ENCODE peak calls at places on chromosomes 11 and 22, in four cellular contexts. Y, E, F and R are unnamed samples.

GRCh38 chr11:113873241-113873626 is 2.1 kb downstream of the USP28 start:
- DNase-seq in Y (no peak), E (no peak), F (no peak), R (no peak)

GRCh38 chr11:61700221-61700620 is 20.0 kb downstream of the DAGLA start:
- DNase-seq in E (no peak), Y (no peak), F (no peak), R (no peak)

GRCh38 chr22:46052331-46052771 is 75.4 kb upstream of the WNT7B start:
- DNase-seq in Y (no peak), F (no peak), E (no peak), R (no peak)

GRCh38 chr11:1623716-1624115 is 1.8 kb upstream of the KRTAP5-4 start:
- DNase-seq in E (no peak), F (no peak), Y (no peak), R (no peak)

GRCh38 chr11:112797653-112798293 is 163.4 kb upstream of the NCAM1 start:
- DNase-seq in E (no peak), Y (no peak), F (peak), R (peak)

GRCh38 chr11:57639321-57640067 is 10.2 kb downstream of the YPEL4 start:
- DNase-seq in E (peak), Y (no peak), F (no peak), R (peak)

GRCh38 chr11:125170406-125171031 is 6.0 kb downstream of the PKNOX2 start:
- DNase-seq in F (no peak), Y (peak), E (no peak), R (no peak)

GRCh38 chr22:27151407-27151806 is 494.0 kb downstream of the MIAT start:
- DNase-seq in E (no peak), F (no peak), Y (no peak), R (no peak)

GRCh38 chr22:30422481-30423295 is 2.9 kb upstream of the MTFP1 start:
- DNase-seq in E (no peak), Y (peak), F (no peak), R (peak)

GRCh38 chr11:62577046-62577708 is 3.5 kb upstream of the EEF1G start:
- DNase-seq in Y (no peak), E (no peak), F (no peak), R (no peak)

GRCh38 chr11:19110290-19110689 is 6.7 kb upstream of the ZDHHC13 start:
- DNase-seq in E (no peak), Y (no peak), F (no peak), R (no peak)

GRCh38 chr22:43826142-43827093 is 14.3 kb upstream of the EFCAB6 start:
- DNase-seq in F (peak), Y (no peak), E (no peak), R (no peak)

GRCh38 chr11:46693597-46694012 is 6.8 kb downstream of the ARHGAP1 start:
- DNase-seq in E (no peak), Y (no peak), F (no peak), R (no peak)

GRCh38 chr11:61978703-61979661 is 11.5 kb upstream of the FTH1 start:
- DNase-seq in E (no peak), F (no peak), Y (no peak), R (no peak)

GRCh38 chr22:50293441-50294318 is 13.8 kb downstream of the PLXNB2 start:
- DNase-seq in Y (no peak), E (peak), F (peak), R (peak)
- TF ChIP-seq CTCF in Y (no peak), E (no peak), F (no peak), R (no peak)

DNA sequence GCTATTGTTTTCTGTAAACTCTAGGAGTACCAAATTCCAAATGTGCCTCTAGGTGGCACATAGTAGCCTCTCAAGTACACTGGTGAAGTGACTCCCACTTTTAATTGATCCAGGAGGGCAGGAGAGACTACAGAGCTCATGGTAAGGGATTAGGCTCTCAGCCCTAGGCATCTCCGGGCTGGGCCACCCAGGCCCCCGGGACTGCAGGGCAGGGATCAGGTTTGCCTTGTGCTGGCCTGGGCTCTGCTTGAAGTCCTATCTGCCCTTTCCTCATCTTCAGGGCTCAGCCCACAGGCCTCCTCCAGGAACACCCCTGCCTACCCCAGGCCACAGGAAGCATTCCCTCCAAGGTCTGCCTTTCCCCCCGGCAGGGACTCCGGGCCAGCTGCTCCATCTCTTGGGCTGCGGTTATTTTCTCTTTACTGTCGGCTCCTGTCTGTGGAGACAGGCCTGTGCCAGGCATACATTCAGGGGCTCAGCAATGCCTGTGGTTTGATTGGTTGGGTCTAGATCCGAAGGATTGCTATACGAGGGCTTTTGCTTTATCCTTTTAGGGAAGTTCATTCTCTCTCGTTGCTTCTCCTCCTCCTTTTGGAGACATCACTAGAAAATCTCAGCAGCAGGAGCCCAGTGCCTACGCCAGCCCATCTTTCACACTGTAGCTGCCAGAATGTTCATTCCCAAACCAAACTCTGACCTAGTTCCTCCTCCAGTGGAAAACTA is 32.8 kb downstream of the PARVA start:
- DNase-seq in F (no peak), E (no peak), Y (no peak), R (no peak)
- TF ChIP-seq CTCF in F (no peak), E (peak), Y (no peak), R (no peak)

DNA sequence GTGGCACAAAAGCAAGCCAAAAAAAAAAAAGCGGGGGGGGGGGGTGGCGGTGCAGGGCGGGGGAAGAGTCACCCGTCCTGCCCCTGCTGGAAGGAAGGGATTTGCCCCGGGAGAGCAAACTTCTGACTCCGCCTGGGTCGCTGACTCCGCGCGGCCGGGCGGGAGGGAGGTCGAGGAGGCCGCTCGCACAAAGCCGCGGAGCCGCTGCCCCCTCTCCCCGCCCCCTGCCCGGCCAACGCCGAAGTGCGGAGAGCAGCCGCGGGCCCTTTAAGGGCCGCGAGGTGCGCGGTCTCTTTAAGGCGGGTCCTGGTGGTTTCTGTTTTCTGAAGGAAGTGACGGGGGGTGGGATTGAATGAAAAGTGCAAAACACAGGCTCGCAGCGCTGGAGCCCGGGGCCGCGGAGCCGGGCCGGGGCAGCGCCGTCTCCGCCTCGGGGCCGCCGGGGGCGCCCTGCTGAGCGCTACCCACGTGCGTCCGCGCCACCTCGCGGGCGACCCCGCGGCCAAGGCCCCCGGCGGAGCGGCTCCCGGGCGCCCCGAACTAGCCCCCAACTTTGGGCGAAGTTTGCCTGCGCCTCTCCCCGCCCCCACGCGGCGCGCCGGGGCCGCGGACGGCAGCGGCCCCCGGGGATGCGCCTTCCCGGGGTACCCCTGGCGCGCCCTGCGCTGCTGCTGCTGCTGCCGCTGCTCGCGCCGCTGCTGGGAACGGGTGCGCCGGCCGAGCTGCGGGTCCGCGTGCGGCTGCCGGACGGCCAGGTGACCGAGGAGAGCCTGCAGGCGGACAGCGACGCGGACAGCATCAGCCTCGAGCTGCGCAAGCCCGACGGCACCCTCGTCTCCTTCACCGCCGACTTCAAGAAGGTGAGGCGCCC is at the start of gene OAF:
- DNase-seq in Y (peak), E (peak), F (peak), R (peak)
- TF ChIP-seq CTCF in Y (peak), E (peak), F (peak), R (no peak)

GRCh38 chr22:32103648-32104326 is 55.3 kb downstream of the C22orf42 start:
- DNase-seq in Y (no peak), F (no peak), E (no peak), R (no peak)
- TF ChIP-seq CTCF in Y (peak), F (peak), E (peak), R (peak)

DNA sequence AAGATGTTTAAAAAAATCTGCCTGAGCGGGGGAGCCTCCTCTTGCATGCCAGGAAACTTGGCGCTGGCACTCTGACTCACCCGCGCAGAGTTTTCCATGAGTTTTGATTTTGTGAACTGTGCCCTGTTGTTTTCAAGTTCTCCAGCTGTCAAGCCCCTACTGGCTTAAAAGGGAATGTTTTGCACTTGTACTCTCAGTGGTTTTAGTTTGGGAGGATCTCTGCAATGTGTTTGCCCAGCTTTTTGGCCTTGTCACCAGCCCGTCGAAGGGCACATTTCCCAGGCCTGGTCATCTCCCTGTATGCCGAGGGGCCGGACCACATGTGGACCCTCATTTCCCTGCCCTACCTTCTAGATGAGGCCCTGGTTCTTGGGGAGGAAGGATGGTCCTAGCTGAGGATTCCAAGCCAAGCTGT is 12.2 kb downstream of the MRGPRF start:
- DNase-seq in E (peak), Y (no peak), F (no peak), R (no peak)
- TF ChIP-seq CTCF in E (peak), Y (peak), F (peak), R (no peak)

DNA sequence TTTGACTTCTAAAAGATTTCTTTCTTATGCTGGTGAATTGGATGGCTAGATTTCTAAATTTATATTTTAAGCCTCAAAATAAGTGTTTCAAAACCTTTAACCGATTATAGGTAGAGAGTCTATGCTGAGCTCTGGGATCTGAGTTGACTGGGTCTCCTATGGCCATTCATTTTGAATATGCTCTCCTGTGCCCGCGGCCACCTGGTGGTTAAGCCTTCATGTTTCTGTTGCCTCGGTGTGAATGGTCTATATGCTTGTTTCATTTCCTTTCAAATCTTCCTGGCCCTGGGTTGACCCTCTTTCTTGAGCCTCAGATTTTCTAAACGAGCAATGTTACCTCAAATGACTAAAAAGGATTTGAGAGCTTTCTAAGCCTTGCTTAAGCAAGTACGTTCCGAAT is 789.3 kb upstream of the KIRREL3 start:
- DNase-seq in F (peak), Y (no peak), E (no peak), R (peak)
- TF ChIP-seq CTCF in F (peak), Y (no peak), E (peak), R (no peak)

GRCh38 chr11:118401151-118401879 is at the start of gene ATP5MG:
- DNase-seq in Y (peak), F (peak), E (peak), R (peak)
- TF ChIP-seq CTCF in Y (peak), F (no peak), E (peak), R (no peak)